ENCODE peak calls at places on chromosomes 3 and 15, in six cellular contexts. O is mesendoderm, L is activated gamma-delta T cell treated with Interleukin-2 at 50 U/mL for 16 hours, E is A172, C is NCI-H82, V is anterior cingulate cortex. D is an unnamed sample.

GRCh38 chr3:177521305-177521704 is 324.0 kb upstream of the TBL1XR1 start:
- DNase-seq in V (no peak), L (no peak), C (peak), E (no peak), O (peak), D (no peak)

GRCh38 chr3:5294360-5294759 is 106.9 kb downstream of the EDEM1 start:
- DNase-seq in V (no peak), L (no peak), O (peak), E (peak), C (no peak), D (no peak)

GRCh38 chr3:53192608-53193007 is 31.6 kb downstream of the PRKCD start:
- DNase-seq in L (no peak), E (no peak), C (no peak), V (no peak), O (no peak), D (no peak)

GRCh38 chr3:52442409-52443267 is 2.3 kb downstream of the SEMA3G start:
- DNase-seq in C (no peak), O (no peak), L (no peak), E (no peak), V (no peak), D (no peak)

GRCh38 chr3:82000350-82000749 is 238.9 kb upstream of the GBE1 start:
- DNase-seq in C (no peak), L (no peak), E (no peak), O (no peak), V (no peak), D (no peak)

GRCh38 chr15:40958146-40958545 is 4.9 kb downstream of the CHAC1 start:
- DNase-seq in V (no peak), L (no peak), C (no peak), O (no peak), E (no peak), D (no peak)

GRCh38 chr3:58666683-58667082 is at the start of gene FAM3D:
- DNase-seq in V (no peak), C (no peak), L (no peak), O (no peak), E (no peak), D (no peak)

GRCh38 chr3:132987396-132987795 is 50.8 kb upstream of the TMEM108 start:
- DNase-seq in L (no peak), E (no peak), V (no peak), O (no peak), C (no peak), D (no peak)

GRCh38 chr3:31920310-31920709 is 60.8 kb downstream of the OSBPL10 start:
- DNase-seq in V (no peak), E (no peak), C (no peak), O (no peak), L (no peak), D (no peak)

GRCh38 chr3:126399348-126399730 is 4.6 kb downstream of the CFAP100 start:
- DNase-seq in L (no peak), C (no peak), E (no peak), O (no peak), V (no peak), D (no peak)

GRCh38 chr3:46936733-46937250 is 39.8 kb downstream of the CCDC12 start:
- DNase-seq in C (no peak), V (no peak), O (no peak), L (no peak), E (no peak), D (no peak)

GRCh38 chr15:77840962-77841361 is 208.2 kb upstream of the LINGO1 start:
- DNase-seq in E (peak), C (no peak), L (no peak), O (no peak), V (no peak), D (no peak)

GRCh38 chr3:198113219-198114053 is 153.4 kb downstream of the LMLN start:
- DNase-seq in V (no peak), C (no peak), E (no peak), L (no peak), O (peak), D (no peak)

GRCh38 chr3:125957674-125958510 is 11.1 kb upstream of the ROPN1B start:
- DNase-seq in L (no peak), C (peak), E (no peak), O (no peak), V (no peak), D (no peak)

GRCh38 chr3:114646521-114646920 is 352.7 kb downstream of the TIGIT start:
- DNase-seq in L (no peak), C (no peak), E (no peak), V (no peak), O (no peak), D (no peak)

GRCh38 chr3:174538116-174538515 is 321.0 kb upstream of the NAALADL2 start:
- DNase-seq in V (no peak), L (no peak), O (no peak), E (no peak), C (no peak), D (no peak)

GRCh38 chr3:18667552-18667951 is 242.4 kb upstream of the SATB1 start:
- DNase-seq in V (no peak), C (no peak), L (no peak), O (peak), E (no peak), D (no peak)

GRCh38 chr3:143167956-143168355 is 48.4 kb downstream of the CHST2 start:
- DNase-seq in C (no peak), V (no peak), E (peak), O (no peak), L (no peak), D (peak)

GRCh38 chr3:10263549-10264363 is 15.5 kb downstream of the TATDN2 start:
- DNase-seq in E (peak), V (no peak), L (peak), O (peak), C (peak), D (no peak)

GRCh38 chr3:119762876-119763275 is 19.0 kb upstream of the NR1I2 start:
- DNase-seq in C (no peak), O (no peak), L (no peak), V (no peak), E (no peak), D (no peak)

GRCh38 chr15:68425428-68426060 is 6.4 kb downstream of the ITGA11 start:
- DNase-seq in V (no peak), O (no peak), E (no peak), L (no peak), C (no peak), D (no peak)

GRCh38 chr15:63638828-63639227 is 41.6 kb downstream of the FBXL22 start:
- DNase-seq in L (no peak), E (no peak), V (no peak), O (no peak), C (no peak), D (no peak)

GRCh38 chr3:133662256-133662773 is 574 bp upstream of the TOPBP1 start:
- DNase-seq in V (no peak), O (peak), L (no peak), E (peak), C (peak), D (no peak)

GRCh38 chr3:127286571-127287140 is 1.2 kb downstream of the PRR20G start:
- DNase-seq in O (no peak), E (peak), C (no peak), V (no peak), L (no peak), D (no peak)

GRCh38 chr15:101045835-101046691 is 126.9 kb downstream of the LRRK1 start:
- DNase-seq in L (no peak), V (no peak), E (no peak), O (no peak), C (no peak), D (no peak)

GRCh38 chr3:64387688-64388087 is 162.4 kb upstream of the PRICKLE2 start:
- DNase-seq in L (no peak), O (no peak), E (no peak), C (no peak), V (no peak), D (no peak)

GRCh38 chr15:47885921-47886320 is 168.6 kb downstream of the SEMA6D start:
- DNase-seq in E (no peak), V (no peak), O (peak), C (no peak), L (no peak), D (no peak)

GRCh38 chr15:51336011-51336410 is 2.4 kb downstream of the CYP19A1 start:
- DNase-seq in L (no peak), C (no peak), V (no peak), E (no peak), O (no peak), D (no peak)

GRCh38 chr15:60546764-60547163 is 67.8 kb upstream of the ICE2 start:
- DNase-seq in L (no peak), C (no peak), E (no peak), O (no peak), V (no peak), D (no peak)

GRCh38 chr15:67100808-67101581 is 35.6 kb downstream of the SMAD3 start:
- DNase-seq in V (no peak), C (no peak), E (no peak), L (no peak), O (no peak), D (no peak)

GRCh38 chr3:126351086-126351770 is 6.0 kb downstream of the KLF15 start:
- DNase-seq in O (no peak), E (no peak), C (no peak), V (no peak), L (no peak), D (no peak)

GRCh38 chr3:193347507-193348501 is 30.7 kb downstream of the ATP13A5 start:
- DNase-seq in E (no peak), O (peak), V (no peak), C (peak), L (no peak), D (no peak)